ENCODE peak calls at places on chromosomes 6 and 20, in eight cellular contexts. L is neural progenitor cell, Y is fibroblast of lung, N is cardiac fibroblast, D is B cell, P is MM.1S, T is mucosa of descending colon, G is psoas muscle. B is an unnamed sample.

GRCh38 chr6:81906709-81907204 is 154.3 kb upstream of the TENT5A start:
- DNase-seq in Y (no peak), P (peak; percentile 80), T (no peak), N (no peak), L (no peak), D (no peak), G (no peak), B (no peak)

GRCh38 chr20:49356676-49357075 is 78.8 kb upstream of the ZNFX1 start:
- DNase-seq in G (no peak), Y (no peak), P (no peak), T (no peak), D (no peak), L (no peak), N (no peak), B (no peak)

GRCh38 chr6:1716396-1716795 is 106.7 kb downstream of the FOXC1 start:
- DNase-seq in D (no peak), T (no peak), N (no peak), P (no peak), Y (no peak), L (no peak), G (no peak), B (no peak)

GRCh38 chr20:33812673-33813462 is 1.7 kb downstream of the CHMP4B start:
- DNase-seq in Y (no peak), L (peak; percentile 58), P (peak; percentile 63), N (peak; percentile 36), T (no peak), D (no peak), G (no peak), B (no peak)

GRCh38 chr6:37702314-37702713 is 4.6 kb upstream of the MDGA1 start:
- DNase-seq in Y (no peak), G (no peak), L (no peak), T (no peak), P (no peak), D (no peak), N (peak; percentile 31), B (no peak)

GRCh38 chr6:27144740-27145079 is 102.8 kb upstream of the PRSS16 start:
- DNase-seq in L (peak; percentile 22), N (no peak), T (no peak), P (no peak), G (no peak), D (no peak), Y (no peak), B (no peak)

GRCh38 chr20:53195882-53196610 is 223.9 kb downstream of the TSHZ2 start:
- DNase-seq in N (no peak), Y (no peak), D (no peak), P (no peak), L (no peak), G (no peak), T (no peak), B (no peak)

GRCh38 chr6:99294786-99295185 is 54.7 kb downstream of the FAXC start:
- DNase-seq in T (no peak), G (no peak), P (no peak), D (no peak), Y (no peak), N (no peak), L (no peak), B (no peak)

GRCh38 chr6:17013701-17014100 is 88.1 kb upstream of the STMND1 start:
- DNase-seq in N (peak; percentile 86), G (no peak), L (no peak), Y (peak; percentile 76), P (no peak), T (no peak), D (no peak), B (peak; percentile 53)

GRCh38 chr6:17015144-17015543 is 86.7 kb upstream of the STMND1 start:
- DNase-seq in T (no peak), Y (peak; percentile 64), D (no peak), N (peak; percentile 74), G (no peak), L (no peak), P (peak; percentile 62), B (peak; percentile 29)

GRCh38 chr6:17011985-17012384 is 89.9 kb upstream of the STMND1 start:
- DNase-seq in P (no peak), L (no peak), D (no peak), N (no peak), G (no peak), Y (no peak), T (no peak), B (no peak)

GRCh38 chr6:17015551-17016381 is 86.1 kb upstream of the STMND1 start:
- DNase-seq in P (no peak), D (no peak), L (no peak), N (peak; percentile 23), Y (no peak), G (peak; percentile 14), T (peak; percentile 52), B (no peak)

DNA sequence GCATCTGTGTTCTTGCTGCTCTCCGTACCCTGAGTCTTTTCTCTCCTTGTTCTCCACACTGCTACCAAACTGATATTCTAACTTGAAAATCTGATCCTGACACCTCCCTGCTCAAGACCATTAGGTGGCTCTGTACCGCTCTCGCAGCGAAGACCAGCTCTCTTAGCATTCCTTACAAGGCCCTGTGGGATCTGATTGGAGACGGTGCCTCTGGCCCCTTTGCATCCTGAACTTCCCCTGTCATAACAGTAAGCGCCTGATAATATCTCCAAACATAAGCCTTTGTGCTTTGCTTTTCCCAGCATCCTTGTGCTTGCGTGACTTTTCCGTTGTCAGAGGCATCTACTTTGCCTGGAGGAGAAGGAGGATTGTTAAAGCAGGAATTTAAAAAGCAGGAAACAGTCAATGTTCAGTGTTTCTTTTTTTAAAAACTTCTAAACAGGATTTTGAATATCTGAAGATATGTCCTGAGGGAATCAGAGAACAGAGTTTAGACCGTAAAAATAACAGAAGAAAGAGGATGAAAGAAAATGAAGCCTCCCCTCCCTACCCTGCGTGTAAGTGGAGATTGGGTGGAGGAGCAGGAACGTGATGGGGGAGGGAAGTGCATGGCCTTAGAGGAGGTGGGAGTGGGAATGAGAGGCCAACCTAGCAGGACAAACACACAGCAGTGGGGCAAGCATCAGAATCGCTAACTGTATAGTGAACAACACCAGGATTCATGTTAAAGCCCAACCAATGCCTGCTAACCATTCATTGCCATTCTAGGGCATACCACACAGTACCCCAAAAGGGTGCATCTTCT is 89.2 kb upstream of the STMND1 start:
- DNase-seq in L (peak; percentile 54), P (no peak), G (no peak), Y (peak; percentile 61), D (no peak), T (no peak), N (peak; percentile 61), B (no peak)
- TF ChIP-seq CTCF in L (peak; percentile 33), P (no peak), G (no peak), Y (peak; percentile 34), D (no peak), T (no peak), N (peak; percentile 23), B (no peak)

GRCh38 chr6:147389463-147389862 is 119.0 kb upstream of the SAMD5 start:
- DNase-seq in L (no peak), Y (no peak), T (no peak), G (no peak), N (no peak), P (no peak), D (no peak), B (no peak)

GRCh38 chr6:147392917-147393625 is 115.4 kb upstream of the SAMD5 start:
- DNase-seq in T (no peak), D (no peak), L (no peak), N (no peak), P (no peak), G (no peak), Y (no peak), B (no peak)

GRCh38 chr6:147384737-147385710 is 123.5 kb upstream of the SAMD5 start:
- DNase-seq in T (no peak), N (no peak), P (no peak), G (no peak), Y (no peak), D (no peak), L (no peak), B (no peak)

GRCh38 chr6:147395158-147395557 is 113.3 kb upstream of the SAMD5 start:
- DNase-seq in D (no peak), N (peak; percentile 34), G (no peak), Y (peak; percentile 16), T (no peak), P (no peak), L (no peak), B (no peak)

DNA sequence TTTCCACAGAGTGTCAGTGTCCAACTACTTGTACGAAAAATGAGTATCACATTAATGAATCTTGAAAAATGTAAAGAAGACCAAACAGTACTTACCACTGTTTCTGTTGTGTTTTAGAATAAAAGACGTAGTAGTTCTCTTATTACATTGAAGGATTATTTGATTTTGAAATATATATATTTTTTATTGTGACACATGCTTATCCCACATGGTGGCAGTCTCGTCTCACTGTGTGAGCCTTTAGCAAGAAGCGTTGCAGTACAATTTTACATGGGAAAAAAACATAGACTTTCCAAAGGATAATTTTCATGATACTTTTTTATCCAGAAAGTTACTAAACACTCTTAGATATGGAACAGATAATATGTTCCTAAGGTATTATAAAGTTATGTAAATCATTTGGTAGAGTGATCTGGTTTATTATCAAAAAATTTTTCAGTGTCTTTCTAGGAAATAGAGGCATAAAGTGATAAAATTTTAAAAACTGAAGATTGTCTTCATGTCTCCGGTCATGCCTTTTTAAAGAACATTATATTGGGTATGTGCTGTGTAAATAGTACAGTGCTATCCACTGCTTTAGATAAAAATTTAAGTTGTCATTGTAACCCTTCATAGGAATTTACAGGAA is 117.5 kb upstream of the SAMD5 start:
- DNase-seq in T (no peak), N (peak; percentile 39), Y (peak; percentile 55), P (no peak), D (no peak), G (no peak), L (peak; percentile 47), B (no peak)
- TF ChIP-seq CTCF in T (no peak), N (peak; percentile 18), Y (peak; percentile 41), P (peak; percentile 19), D (no peak), G (peak; percentile 39), L (peak; percentile 71), B (peak; percentile 38)

GRCh38 chr6:114159727-114160126 is 183.1 kb downstream of the HS3ST5 start:
- DNase-seq in Y (no peak), G (no peak), N (no peak), T (no peak), D (no peak), P (no peak), L (no peak), B (no peak)

GRCh38 chr6:114154812-114155211 is 183.9 kb upstream of the HDAC2 start:
- DNase-seq in Y (no peak), D (no peak), N (no peak), P (no peak), L (no peak), G (no peak), T (no peak), B (no peak)

GRCh38 chr6:114158838-114159694 is 183.8 kb downstream of the HS3ST5 start:
- DNase-seq in Y (no peak), T (no peak), L (no peak), D (no peak), N (no peak), G (no peak), P (no peak), B (no peak)

GRCh38 chr6:114153448-114153847 is 182.5 kb upstream of the HDAC2 start:
- DNase-seq in D (no peak), G (no peak), N (no peak), T (no peak), L (no peak), Y (no peak), P (no peak), B (no peak)

GRCh38 chr6:114157848-114158247 is 185.0 kb downstream of the HS3ST5 start:
- DNase-seq in N (no peak), D (no peak), T (no peak), Y (no peak), L (peak; percentile 53), P (no peak), G (no peak), B (no peak)
- TF ChIP-seq CTCF in N (no peak), D (no peak), T (no peak), Y (no peak), L (no peak), P (no peak), G (no peak), B (no peak)

GRCh38 chr20:39676857-39677351 is 714.8 kb downstream of the DHX35 start:
- DNase-seq in P (peak; percentile 9), T (no peak), L (peak; percentile 18), N (peak; percentile 38), Y (no peak), D (no peak), G (no peak), B (no peak)
- TF ChIP-seq CTCF in P (no peak), T (peak; percentile 15), L (peak; percentile 49), N (peak; percentile 32), Y (no peak), D (no peak), G (no peak), B (peak; percentile 4)